ENCODE peak calls at places on chromosomes 3 and 15, in five cellular contexts. One of them, this sample, is unnamed.

GRCh38 chr3:58021072-58021959 is 13.1 kb downstream of the FLNB start:
- DNase-seq in sigmoid colon: no peak
- DNase-seq in AG04449: no peak
- DNase-seq in lung: no peak
- DNase-seq in neural progenitor cell: no peak
- DNase-seq in this sample: no peak

GRCh38 chr3:119403201-119403600 is 60.2 kb downstream of the TMEM39A start:
- DNase-seq in neural progenitor cell: no peak
- DNase-seq in sigmoid colon: no peak
- DNase-seq in lung: no peak
- DNase-seq in AG04449: no peak
- DNase-seq in this sample: no peak

GRCh38 chr3:107988464-107989156 is 102.2 kb downstream of the CD47 start:
- DNase-seq in sigmoid colon: no peak
- DNase-seq in neural progenitor cell: no peak
- DNase-seq in lung: peak; percentile 81
- DNase-seq in AG04449: no peak
- DNase-seq in this sample: no peak

GRCh38 chr3:126557415-126557745 is 1.4 kb downstream of the C3orf22 start:
- DNase-seq in neural progenitor cell: no peak
- DNase-seq in lung: no peak
- DNase-seq in AG04449: no peak
- DNase-seq in sigmoid colon: peak; percentile 50
- DNase-seq in this sample: no peak

GRCh38 chr15:52252781-52253180 is 42.8 kb downstream of the MYO5C start:
- DNase-seq in neural progenitor cell: no peak
- DNase-seq in AG04449: peak; percentile 83
- DNase-seq in sigmoid colon: no peak
- DNase-seq in lung: no peak
- DNase-seq in this sample: peak; percentile 84

GRCh38 chr15:68791431-68792283 is 29.0 kb downstream of the ANP32A start:
- DNase-seq in lung: no peak
- DNase-seq in sigmoid colon: no peak
- DNase-seq in neural progenitor cell: no peak
- DNase-seq in AG04449: no peak
- DNase-seq in this sample: no peak

GRCh38 chr3:183873986-183874385 is 10.7 kb downstream of the PARL start:
- DNase-seq in AG04449: no peak
- DNase-seq in lung: no peak
- DNase-seq in neural progenitor cell: no peak
- DNase-seq in sigmoid colon: no peak
- DNase-seq in this sample: no peak

GRCh38 chr15:69783211-69783610 is 314.5 kb downstream of the TLE3 start:
- DNase-seq in AG04449: no peak
- DNase-seq in neural progenitor cell: no peak
- DNase-seq in lung: no peak
- DNase-seq in sigmoid colon: no peak
- DNase-seq in this sample: no peak

GRCh38 chr3:44032487-44032886 is 209.2 kb upstream of the TOPAZ1 start:
- DNase-seq in lung: no peak
- DNase-seq in sigmoid colon: no peak
- DNase-seq in neural progenitor cell: peak; percentile 48
- DNase-seq in AG04449: no peak
- DNase-seq in this sample: no peak

GRCh38 chr3:149581681-149582349 is 76.0 kb downstream of the WWTR1 start:
- DNase-seq in sigmoid colon: no peak
- DNase-seq in lung: peak; percentile 61
- DNase-seq in neural progenitor cell: peak; percentile 44
- DNase-seq in AG04449: no peak
- DNase-seq in this sample: peak; percentile 86

GRCh38 chr3:3802021-3802420 is 2.8 kb downstream of the LRRN1 start:
- DNase-seq in sigmoid colon: no peak
- DNase-seq in AG04449: no peak
- DNase-seq in neural progenitor cell: peak; percentile 72
- DNase-seq in lung: no peak
- DNase-seq in this sample: no peak

GRCh38 chr3:13106308-13106970 is 33.2 kb upstream of the IQSEC1 start:
- DNase-seq in neural progenitor cell: no peak
- DNase-seq in sigmoid colon: peak; percentile 17
- DNase-seq in lung: no peak
- DNase-seq in AG04449: no peak
- DNase-seq in this sample: no peak

GRCh38 chr3:177451277-177451880 is 254.1 kb upstream of the TBL1XR1 start:
- DNase-seq in sigmoid colon: no peak
- DNase-seq in neural progenitor cell: no peak
- DNase-seq in lung: no peak
- DNase-seq in AG04449: no peak
- DNase-seq in this sample: no peak

GRCh38 chr3:191649626-191650025 is 188.7 kb downstream of the PYDC2 start:
- DNase-seq in lung: no peak
- DNase-seq in neural progenitor cell: no peak
- DNase-seq in sigmoid colon: no peak
- DNase-seq in AG04449: no peak
- DNase-seq in this sample: no peak

GRCh38 chr3:10417849-10418248 is 87.5 kb downstream of the ATP2B2 start:
- DNase-seq in AG04449: no peak
- DNase-seq in neural progenitor cell: peak; percentile 20
- DNase-seq in sigmoid colon: no peak
- DNase-seq in lung: no peak
- DNase-seq in this sample: no peak

GRCh38 chr3:10917176-10917575 is 75.4 kb upstream of the SLC6A1 start:
- DNase-seq in lung: no peak
- DNase-seq in AG04449: no peak
- DNase-seq in sigmoid colon: no peak
- DNase-seq in neural progenitor cell: no peak
- DNase-seq in this sample: no peak

GRCh38 chr3:134229038-134229437 is 21.6 kb downstream of the RYK start:
- DNase-seq in neural progenitor cell: no peak
- DNase-seq in AG04449: no peak
- DNase-seq in sigmoid colon: no peak
- DNase-seq in lung: no peak
- DNase-seq in this sample: no peak

GRCh38 chr3:12458901-12459300 is 25.4 kb upstream of the TSEN2 start:
- DNase-seq in sigmoid colon: no peak
- DNase-seq in AG04449: no peak
- DNase-seq in neural progenitor cell: no peak
- DNase-seq in lung: peak; percentile 48
- DNase-seq in this sample: no peak

GRCh38 chr3:94020293-94020692 is 8.1 kb downstream of the STX19 start:
- DNase-seq in AG04449: no peak
- DNase-seq in lung: no peak
- DNase-seq in neural progenitor cell: no peak
- DNase-seq in sigmoid colon: no peak
- DNase-seq in this sample: no peak

GRCh38 chr15:101455291-101455916 is 34.1 kb downstream of the PCSK6 start:
- DNase-seq in sigmoid colon: no peak
- DNase-seq in AG04449: no peak
- DNase-seq in neural progenitor cell: no peak
- DNase-seq in lung: no peak
- DNase-seq in this sample: no peak

GRCh38 chr3:184531580-184532290 is 29.9 kb upstream of the EPHB3 start:
- DNase-seq in lung: no peak
- DNase-seq in AG04449: no peak
- DNase-seq in neural progenitor cell: no peak
- DNase-seq in sigmoid colon: peak; percentile 12
- DNase-seq in this sample: no peak

GRCh38 chr3:108022316-108023150 is 68.3 kb downstream of the CD47 start:
- DNase-seq in neural progenitor cell: no peak
- DNase-seq in sigmoid colon: no peak
- DNase-seq in AG04449: no peak
- DNase-seq in lung: peak; percentile 74
- DNase-seq in this sample: no peak

GRCh38 chr15:90691982-90692773 is 25.0 kb upstream of the BLM start:
- DNase-seq in AG04449: no peak
- DNase-seq in lung: no peak
- DNase-seq in sigmoid colon: no peak
- DNase-seq in neural progenitor cell: no peak
- DNase-seq in this sample: no peak

GRCh38 chr3:89108154-89108553 is 733 bp downstream of the EPHA3 start:
- DNase-seq in lung: no peak
- DNase-seq in sigmoid colon: no peak
- DNase-seq in neural progenitor cell: no peak
- DNase-seq in AG04449: no peak
- DNase-seq in this sample: no peak
- H3K4me3 ChIP-seq in lung: no peak overlapping the region
- H3K4me3 ChIP-seq in sigmoid colon: peak overlapping the region; percentile 22
- H3K4me3 ChIP-seq in neural progenitor cell: peak overlapping the region; percentile 44
- H3K4me3 ChIP-seq in AG04449: no peak overlapping the region
- H3K4me3 ChIP-seq in this sample: peak overlapping the region; percentile 54

GRCh38 chr15:79349526-79349925 is 38.6 kb downstream of the TMED3 start:
- DNase-seq in sigmoid colon: no peak
- DNase-seq in neural progenitor cell: no peak
- DNase-seq in lung: no peak
- DNase-seq in AG04449: no peak
- DNase-seq in this sample: no peak

GRCh38 chr15:79357566-79357965 is 46.7 kb downstream of the TMED3 start:
- DNase-seq in sigmoid colon: no peak
- DNase-seq in AG04449: no peak
- DNase-seq in lung: no peak
- DNase-seq in neural progenitor cell: no peak
- DNase-seq in this sample: no peak

GRCh38 chr15:79358069-79358468 is 47.2 kb downstream of the TMED3 start:
- DNase-seq in neural progenitor cell: no peak
- DNase-seq in AG04449: no peak
- DNase-seq in sigmoid colon: no peak
- DNase-seq in lung: no peak
- DNase-seq in this sample: no peak

GRCh38 chr15:79352206-79352605 is 41.3 kb downstream of the TMED3 start:
- DNase-seq in sigmoid colon: no peak
- DNase-seq in AG04449: no peak
- DNase-seq in lung: no peak
- DNase-seq in neural progenitor cell: no peak
- DNase-seq in this sample: no peak
- H3K4me3 ChIP-seq in sigmoid colon: no peak overlapping the region
- H3K4me3 ChIP-seq in AG04449: no peak overlapping the region
- H3K4me3 ChIP-seq in lung: no peak overlapping the region
- H3K4me3 ChIP-seq in neural progenitor cell: no peak overlapping the region
- H3K4me3 ChIP-seq in this sample: no peak overlapping the region

DNA sequence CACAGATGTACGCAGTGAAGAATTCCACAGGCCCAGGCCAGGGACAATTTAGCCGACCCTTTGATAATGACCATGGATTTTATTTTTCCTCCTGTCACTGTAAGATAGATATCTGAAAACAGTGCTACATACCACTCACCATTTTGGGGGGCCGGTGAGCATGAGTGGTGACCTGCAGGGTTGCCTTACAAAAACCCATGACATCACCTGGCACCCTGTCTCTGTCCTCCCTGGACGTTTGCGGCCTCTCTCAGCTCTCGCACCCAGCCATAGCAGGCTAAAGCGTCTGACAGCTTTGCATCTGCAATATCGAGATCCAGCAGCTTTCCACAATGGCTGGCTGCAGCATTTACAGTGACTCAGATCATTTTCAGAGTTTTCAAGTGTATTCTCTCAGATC is 257.5 kb downstream of the XXYLT1 start:
- DNase-seq in lung: no peak
- DNase-seq in neural progenitor cell: no peak
- DNase-seq in AG04449: no peak
- DNase-seq in sigmoid colon: peak; percentile 42
- DNase-seq in this sample: no peak
- H3K4me3 ChIP-seq in lung: no peak overlapping the region
- H3K4me3 ChIP-seq in neural progenitor cell: no peak overlapping the region
- H3K4me3 ChIP-seq in AG04449: no peak overlapping the region
- H3K4me3 ChIP-seq in sigmoid colon: no peak overlapping the region
- H3K4me3 ChIP-seq in this sample: no peak overlapping the region

DNA sequence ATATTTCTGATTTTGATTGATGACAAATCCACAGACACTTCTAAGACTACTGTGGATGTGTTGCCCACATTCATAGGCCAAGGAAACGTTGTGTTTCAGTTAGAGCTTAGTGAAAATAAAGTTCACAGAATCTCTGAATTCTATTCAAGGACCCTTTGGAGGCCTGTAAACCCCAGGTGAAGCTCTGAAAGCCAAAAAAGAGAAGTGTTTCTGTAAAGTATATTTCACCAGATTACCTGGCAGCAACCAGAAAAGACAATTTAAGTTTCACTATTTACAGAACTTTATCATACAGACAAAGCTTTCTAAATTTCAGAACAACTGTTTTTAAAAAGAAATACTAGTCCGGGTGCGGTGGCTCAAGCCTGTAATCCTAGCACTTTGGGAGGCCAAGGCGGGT is 2.6 kb downstream of the CLPX start:
- DNase-seq in sigmoid colon: no peak
- DNase-seq in lung: no peak
- DNase-seq in neural progenitor cell: no peak
- DNase-seq in AG04449: no peak
- DNase-seq in this sample: no peak
- H3K4me3 ChIP-seq in sigmoid colon: no peak overlapping the region
- H3K4me3 ChIP-seq in lung: no peak overlapping the region
- H3K4me3 ChIP-seq in neural progenitor cell: no peak overlapping the region
- H3K4me3 ChIP-seq in AG04449: no peak overlapping the region
- H3K4me3 ChIP-seq in this sample: no peak overlapping the region

GRCh38 chr15:31223478-31224350 is 102.9 kb upstream of the KLF13 start:
- DNase-seq in lung: no peak
- DNase-seq in sigmoid colon: no peak
- DNase-seq in neural progenitor cell: no peak
- DNase-seq in AG04449: no peak
- DNase-seq in this sample: no peak
- H3K4me3 ChIP-seq in lung: no peak overlapping the region
- H3K4me3 ChIP-seq in sigmoid colon: no peak overlapping the region
- H3K4me3 ChIP-seq in neural progenitor cell: no peak overlapping the region
- H3K4me3 ChIP-seq in AG04449: no peak overlapping the region
- H3K4me3 ChIP-seq in this sample: no peak overlapping the region

DNA sequence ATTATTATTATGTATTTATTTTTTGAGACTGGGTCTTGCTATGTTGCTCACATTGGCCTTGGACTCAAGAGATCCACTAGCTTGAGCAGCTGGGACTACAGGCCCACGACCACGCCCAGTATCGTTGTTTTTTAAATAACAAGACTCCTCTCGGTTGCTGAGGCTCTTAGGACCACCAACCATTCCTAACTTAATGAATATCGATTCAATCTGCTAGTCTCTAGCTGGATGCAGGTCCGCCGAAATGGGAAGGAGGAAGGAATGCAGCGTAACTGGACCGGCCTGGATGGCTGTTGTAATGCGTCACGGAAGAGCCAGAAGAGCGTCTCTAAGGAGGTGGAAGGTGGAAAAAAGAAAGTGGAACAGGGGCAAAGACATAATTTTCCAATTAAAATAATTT is 1.7 kb downstream of the ANXA2 start:
- DNase-seq in AG04449: no peak
- DNase-seq in sigmoid colon: no peak
- DNase-seq in lung: peak; percentile 42
- DNase-seq in neural progenitor cell: no peak
- DNase-seq in this sample: no peak
- H3K4me3 ChIP-seq in AG04449: peak overlapping the region; percentile 73
- H3K4me3 ChIP-seq in sigmoid colon: no peak overlapping the region
- H3K4me3 ChIP-seq in lung: peak overlapping the region; percentile 28
- H3K4me3 ChIP-seq in neural progenitor cell: no peak overlapping the region
- H3K4me3 ChIP-seq in this sample: peak overlapping the region; percentile 78

GRCh38 chr3:181711325-181712135 is at the start of gene SOX2:
- DNase-seq in neural progenitor cell: peak; percentile 98
- DNase-seq in sigmoid colon: peak; percentile 79
- DNase-seq in lung: peak; percentile 66
- DNase-seq in AG04449: no peak
- DNase-seq in this sample: no peak
- H3K4me3 ChIP-seq in neural progenitor cell: peak within 1 kb of the TSS; percentile 98
- H3K4me3 ChIP-seq in sigmoid colon: peak within 1 kb of the TSS; percentile 3
- H3K4me3 ChIP-seq in lung: no peak within 1 kb of the TSS
- H3K4me3 ChIP-seq in AG04449: peak within 1 kb of the TSS; percentile 43
- H3K4me3 ChIP-seq in this sample: peak within 1 kb of the TSS; percentile 36